ENCODE peak calls at places on chromosomes 16 and 17, in seven cellular contexts. R is fibroblast of mammary gland, P is AG04449, L is AG10803, G is dorsolateral prefrontal cortex, K is IMR-90, O is skeletal muscle cell. U is an unnamed sample.

GRCh38 chr17:4014148-4014927 is 50.1 kb upstream of the ATP2A3 start:
- DNase-seq in P (no peak), L (no peak), O (no peak), R (no peak), K (no peak), G (no peak), U (no peak)

GRCh38 chr16:21260870-21261791 is 17.0 kb downstream of the CRYM start:
- DNase-seq in G (no peak), O (peak; percentile 84), P (peak; percentile 44), L (peak; percentile 27), K (peak; percentile 94), R (peak; percentile 98), U (peak; percentile 57)

GRCh38 chr17:77375917-77376651 is 235.3 kb downstream of the SEC14L1 start:
- DNase-seq in R (peak; percentile 91), O (peak; percentile 89), P (peak; percentile 55), G (no peak), L (peak; percentile 82), K (peak; percentile 92), U (peak; percentile 78)

GRCh38 chr17:67246648-67247415 is 1.8 kb upstream of the HELZ start:
- DNase-seq in L (no peak), O (no peak), K (peak; percentile 60), P (no peak), R (peak; percentile 58), G (peak; percentile 54), U (peak; percentile 42)

GRCh38 chr16:67013823-67014640 is 14.9 kb upstream of the CBFB start:
- DNase-seq in O (peak; percentile 41), L (peak; percentile 54), K (peak; percentile 46), P (no peak), G (peak; percentile 87), R (peak; percentile 47), U (peak; percentile 79)

GRCh38 chr17:78226752-78227454 is 4.5 kb upstream of the TMEM235 start:
- DNase-seq in K (no peak), L (no peak), G (no peak), R (no peak), O (no peak), P (no peak), U (no peak)

GRCh38 chr17:9488556-9488955 is 87.1 kb downstream of the STX8 start:
- DNase-seq in L (no peak), P (no peak), G (no peak), O (no peak), R (peak; percentile 6), K (peak; percentile 32), U (no peak)

GRCh38 chr16:11359370-11359769 is 14.1 kb downstream of the RMI2 start:
- DNase-seq in R (peak; percentile 63), O (peak; percentile 35), K (peak; percentile 90), G (no peak), P (peak; percentile 54), L (peak; percentile 91), U (no peak)

GRCh38 chr17:74691151-74691550 is 21.6 kb downstream of the CD300LF start:
- DNase-seq in L (no peak), P (no peak), R (no peak), G (no peak), K (no peak), O (no peak), U (no peak)

GRCh38 chr17:2084129-2084765 is 29.3 kb downstream of the HIC1 start:
- DNase-seq in R (peak; percentile 87), L (peak; percentile 81), K (peak; percentile 53), O (no peak), P (no peak), G (no peak), U (peak; percentile 45)

GRCh38 chr16:71383054-71383773 is 24.7 kb downstream of the CALB2 start:
- DNase-seq in K (peak; percentile 5), L (peak; percentile 35), R (peak; percentile 12), O (no peak), P (no peak), G (no peak), U (peak; percentile 2)

GRCh38 chr17:27892866-27893769 is at the start of gene LYRM9:
- DNase-seq in K (peak; percentile 81), L (peak; percentile 83), R (peak; percentile 78), G (peak; percentile 92), P (no peak), O (peak; percentile 32), U (peak; percentile 89)

GRCh38 chr16:85650864-85651811 is 37.6 kb downstream of the GINS2 start:
- DNase-seq in L (peak; percentile 16), G (no peak), O (no peak), R (no peak), K (no peak), P (no peak), U (no peak)

GRCh38 chr17:33832295-33832694 is 422.8 kb upstream of the CCL2 start:
- DNase-seq in K (no peak), R (no peak), G (no peak), P (no peak), L (no peak), O (no peak), U (no peak)

GRCh38 chr17:65677932-65678331 is 116.5 kb upstream of the AXIN2 start:
- DNase-seq in K (peak; percentile 29), L (peak; percentile 31), P (no peak), G (no peak), O (no peak), R (peak; percentile 25), U (no peak)

GRCh38 chr16:31530405-31530804 is 2.7 kb downstream of the AHSP start:
- DNase-seq in G (no peak), O (no peak), R (no peak), L (no peak), K (no peak), P (no peak), U (no peak)

GRCh38 chr16:89581861-89582563 is 6.5 kb downstream of the CPNE7 start:
- DNase-seq in L (peak; percentile 59), K (peak; percentile 79), R (peak; percentile 92), O (peak; percentile 64), G (no peak), P (no peak), U (peak; percentile 80)

GRCh38 chr16:85622683-85623082 is 9.6 kb downstream of the GSE1 start:
- DNase-seq in K (no peak), L (no peak), R (no peak), O (no peak), G (no peak), P (no peak), U (no peak)

GRCh38 chr17:76078859-76079576 is at the start of gene ZACN:
- DNase-seq in L (no peak), G (no peak), O (no peak), P (no peak), K (no peak), R (no peak), U (no peak)

GRCh38 chr17:63150994-63151464 is 185.0 kb downstream of the TANC2 start:
- DNase-seq in K (peak; percentile 80), L (peak; percentile 55), P (no peak), O (peak; percentile 39), R (peak; percentile 77), G (no peak), U (peak; percentile 23)

GRCh38 chr17:40480501-40481003 is 20.9 kb downstream of the TNS4 start:
- DNase-seq in O (no peak), K (no peak), G (no peak), L (peak; percentile 78), R (no peak), P (no peak), U (peak; percentile 84)

GRCh38 chr16:65601781-65602180 is 479.9 kb upstream of the CDH11 start:
- DNase-seq in G (no peak), K (no peak), P (no peak), L (peak; percentile 83), R (no peak), O (no peak), U (no peak)

GRCh38 chr16:15610369-15610871 is 32.5 kb downstream of the MARF1 start:
- DNase-seq in P (no peak), G (no peak), K (peak; percentile 37), R (peak; percentile 70), L (peak; percentile 26), O (no peak), U (no peak)

DNA sequence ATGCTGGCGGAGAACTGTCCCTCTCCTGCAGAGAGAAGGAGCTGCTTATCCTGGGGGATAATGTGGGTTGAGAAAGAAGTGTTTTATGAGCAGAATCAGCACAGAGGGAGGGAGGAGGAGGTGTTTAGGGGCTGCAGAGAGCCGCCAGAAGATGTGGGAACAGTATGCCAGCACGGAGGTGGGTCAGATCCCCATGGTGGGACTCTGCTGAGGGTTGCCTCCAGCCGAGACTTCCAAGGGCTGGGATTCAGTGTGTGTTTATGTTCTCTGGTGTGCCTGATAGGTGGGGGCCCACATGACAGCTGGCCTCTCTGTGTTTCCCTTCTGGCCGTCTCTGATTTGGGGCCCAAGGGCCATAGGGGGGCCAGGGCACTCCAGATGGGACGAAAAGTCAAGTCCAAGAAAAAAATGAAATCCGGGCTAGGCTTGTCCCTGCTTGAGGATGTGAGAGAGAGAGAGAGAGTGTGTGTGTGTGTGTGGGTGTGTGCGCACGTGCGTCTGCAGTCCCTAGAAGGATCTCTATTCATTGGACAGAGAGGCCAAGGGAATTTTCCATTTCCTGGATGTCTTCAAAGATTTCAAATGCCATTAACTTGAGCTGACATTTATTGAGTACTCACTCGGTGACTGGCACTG is 21.6 kb downstream of the PRKCB start:
- DNase-seq in P (no peak), R (no peak), L (no peak), O (no peak), G (no peak), K (no peak), U (no peak)
- H3K4me3 ChIP-seq in P (no peak overlapping the region), R (no peak overlapping the region), L (no peak overlapping the region), O (no peak overlapping the region), G (no peak overlapping the region), K (no peak overlapping the region), U (no peak overlapping the region)

DNA sequence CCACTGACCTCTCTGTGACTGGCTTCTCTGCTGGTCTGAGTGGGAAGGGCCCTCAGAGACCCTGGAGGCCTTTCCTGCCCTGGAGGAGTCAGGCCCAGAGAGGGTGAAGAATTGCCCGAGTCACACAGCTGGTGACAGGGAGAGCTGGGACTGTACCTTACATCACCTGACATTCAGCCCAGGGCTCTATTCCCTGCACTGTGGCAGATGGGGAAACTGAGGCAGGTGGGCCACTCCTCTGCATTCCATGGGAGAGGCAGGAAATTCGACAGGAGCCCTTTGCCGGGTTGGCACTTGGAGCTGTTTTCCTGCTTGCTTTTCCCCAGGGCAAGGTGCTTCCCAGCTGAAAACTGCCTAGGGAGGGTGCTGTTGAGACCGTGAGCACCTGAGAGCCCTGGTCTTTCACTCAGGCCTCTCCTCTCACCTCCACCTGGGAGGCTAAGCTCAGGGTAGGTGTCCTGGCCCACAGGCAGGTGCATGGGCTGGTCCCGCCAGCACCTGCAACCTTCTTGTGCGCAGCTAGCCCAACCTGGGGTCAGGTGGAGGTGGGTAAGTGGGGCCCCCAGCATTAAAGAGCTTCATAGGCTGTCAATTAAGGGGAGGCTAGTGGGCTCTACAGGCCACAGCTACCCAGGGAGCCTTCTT is 8.5 kb downstream of the ADCY7 start:
- DNase-seq in O (no peak), G (peak; percentile 13), P (no peak), R (no peak), L (no peak), K (no peak), U (no peak)
- H3K4me3 ChIP-seq in O (no peak overlapping the region), G (no peak overlapping the region), P (no peak overlapping the region), R (no peak overlapping the region), L (no peak overlapping the region), K (no peak overlapping the region), U (no peak overlapping the region)

GRCh38 chr16:19722269-19722952 is 4.3 kb downstream of the IQCK start:
- DNase-seq in O (no peak), G (no peak), R (no peak), K (no peak), P (no peak), L (no peak), U (no peak)
- H3K4me3 ChIP-seq in O (no peak overlapping the region), G (no peak overlapping the region), R (no peak overlapping the region), K (no peak overlapping the region), P (no peak overlapping the region), L (no peak overlapping the region), U (no peak overlapping the region)

GRCh38 chr17:49749730-49750129 is 14.2 kb downstream of the FAM117A start:
- DNase-seq in L (no peak), K (no peak), O (no peak), R (no peak), G (no peak), P (no peak), U (no peak)
- H3K4me3 ChIP-seq in L (no peak overlapping the region), K (no peak overlapping the region), O (no peak overlapping the region), R (no peak overlapping the region), G (no peak overlapping the region), P (no peak overlapping the region), U (no peak overlapping the region)

U was measured in fibroblast of pulmonary artery.